ENCODE peak calls at places on chromosomes 6 and 20, in eight cellular contexts. L, O, A, W, B, K, M and X are unnamed samples.

GRCh38 chr6:109526905-109527628 is 44.0 kb upstream of the ZBTB24 start:
- DNase-seq in A (peak; percentile 85), M (peak; percentile 68), O (peak; percentile 80), B (peak; percentile 40), W (no peak), L (peak; percentile 85), K (peak; percentile 68), X (peak; percentile 30)

GRCh38 chr6:35794536-35795452 is 2.3 kb downstream of the CLPS start:
- DNase-seq in B (no peak), M (no peak), W (no peak), L (no peak), O (no peak), K (no peak), A (no peak), X (no peak)

GRCh38 chr6:12709116-12709515 is 7.5 kb upstream of the PHACTR1 start:
- DNase-seq in A (peak; percentile 17), M (no peak), B (no peak), L (no peak), W (no peak), K (peak; percentile 95), O (no peak), X (peak; percentile 27)

GRCh38 chr6:41824571-41825569 is 37.4 kb downstream of the TOMM6 start:
- DNase-seq in B (no peak), O (peak; percentile 38), M (no peak), K (no peak), W (no peak), A (peak; percentile 70), L (no peak), X (no peak)

GRCh38 chr6:116220172-116220571 is 33.7 kb downstream of the TSPYL4 start:
- DNase-seq in O (no peak), K (peak; percentile 44), A (peak; percentile 35), W (no peak), L (no peak), B (no peak), M (no peak), X (no peak)

GRCh38 chr6:83442752-83443151 is 11.9 kb upstream of the ME1 start:
- DNase-seq in A (peak; percentile 47), M (no peak), L (peak; percentile 30), W (no peak), O (peak; percentile 20), K (peak; percentile 12), B (no peak), X (no peak)

GRCh38 chr6:150142657-150143501 is at the start of gene PPP1R14C:
- DNase-seq in B (no peak), A (peak; percentile 2), M (no peak), O (peak; percentile 50), L (peak; percentile 86), W (peak; percentile 75), K (peak; percentile 38), X (no peak)

GRCh38 chr6:51626391-51626790 is 461.0 kb downstream of the PKHD1 start:
- DNase-seq in K (no peak), M (no peak), O (no peak), B (no peak), L (no peak), A (no peak), W (no peak), X (no peak)

GRCh38 chr6:21992178-21992967 is 304.5 kb downstream of the PRL start:
- DNase-seq in O (peak; percentile 61), L (no peak), M (no peak), A (peak; percentile 74), B (no peak), W (no peak), K (peak; percentile 54), X (no peak)

GRCh38 chr6:42163941-42164340 is 9.2 kb upstream of the GUCA1A start:
- DNase-seq in M (no peak), B (no peak), A (no peak), L (no peak), K (peak; percentile 82), O (no peak), W (no peak), X (no peak)

GRCh38 chr6:4647414-4648365 is 128.5 kb upstream of the CDYL start:
- DNase-seq in O (peak; percentile 86), B (no peak), W (peak; percentile 92), A (peak; percentile 82), M (peak; percentile 26), K (peak; percentile 74), L (peak; percentile 80), X (peak; percentile 66)

GRCh38 chr6:30782425-30783014 is 38.2 kb upstream of the IER3 start:
- DNase-seq in L (no peak), B (no peak), M (no peak), O (no peak), A (peak; percentile 75), W (no peak), K (peak; percentile 73), X (no peak)

GRCh38 chr6:13262302-13263006 is 65.9 kb downstream of the TBC1D7 start:
- DNase-seq in K (peak; percentile 50), L (no peak), B (no peak), M (no peak), W (no peak), O (no peak), A (peak; percentile 19), X (no peak)

GRCh38 chr6:33828764-33829731 is 25.2 kb upstream of the MLN start:
- DNase-seq in W (no peak), A (no peak), L (no peak), O (no peak), M (no peak), B (no peak), K (no peak), X (no peak)

GRCh38 chr20:57772349-57772964 is 62.6 kb upstream of the PMEPA1 start:
- DNase-seq in K (peak; percentile 54), L (peak; percentile 25), B (no peak), W (no peak), A (peak; percentile 73), M (no peak), O (no peak), X (peak; percentile 14)

GRCh38 chr6:162873537-162873936 is 145.8 kb downstream of the PACRG start:
- DNase-seq in A (no peak), B (no peak), O (no peak), M (peak; percentile 52), K (peak; percentile 12), L (no peak), W (no peak), X (no peak)

GRCh38 chr20:33664085-33664761 is 2.1 kb downstream of the C20orf144 start:
- DNase-seq in O (no peak), L (no peak), M (no peak), W (no peak), B (no peak), K (no peak), A (no peak), X (no peak)

GRCh38 chr20:33663161-33664084 is 1.3 kb downstream of the C20orf144 start:
- DNase-seq in L (peak; percentile 94), O (peak; percentile 96), A (peak; percentile 67), M (no peak), B (peak; percentile 91), K (peak; percentile 71), W (peak; percentile 92), X (no peak)

GRCh38 chr20:33666293-33667244 is at the start of gene ACTL10:
- DNase-seq in K (peak; percentile 95), W (peak; percentile 98), M (peak; percentile 93), O (peak; percentile 92), L (peak; percentile 89), A (peak; percentile 99), B (peak; percentile 94), X (peak; percentile 90)

GRCh38 chr20:33662172-33662571 is at the start of gene C20orf144:
- DNase-seq in W (no peak), L (no peak), M (no peak), O (no peak), A (no peak), K (no peak), B (no peak), X (no peak)

GRCh38 chr20:33664762-33665144 is 2.0 kb upstream of the ACTL10 start:
- DNase-seq in B (no peak), L (no peak), W (no peak), O (no peak), K (no peak), M (no peak), A (no peak), X (no peak)
- TF ChIP-seq CTCF in B (no peak), L (no peak), W (no peak), O (no peak), K (no peak), M (no peak), A (no peak), X (no peak)

DNA sequence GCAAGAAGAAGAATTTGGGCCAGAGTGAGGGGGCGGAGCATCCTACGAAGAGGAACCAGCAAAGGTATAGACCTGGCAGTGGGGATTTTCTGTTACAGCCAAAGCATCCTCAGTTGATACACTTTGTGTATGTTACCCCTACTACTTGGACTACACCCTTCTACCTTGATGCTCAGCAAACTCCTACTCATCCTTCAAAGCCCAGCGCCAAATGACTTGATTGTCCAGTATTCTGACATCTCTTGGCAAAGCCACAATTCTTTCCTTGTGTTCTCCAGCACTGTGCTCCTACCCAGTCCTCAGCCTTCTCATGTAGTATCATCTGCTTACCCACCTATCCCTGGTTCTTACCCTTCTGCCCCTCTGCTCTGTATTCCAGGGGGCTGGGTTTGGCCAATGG is 21.7 kb upstream of the CTNNBL1 start:
- DNase-seq in W (no peak), M (no peak), L (no peak), A (no peak), B (no peak), K (no peak), O (no peak), X (no peak)
- TF ChIP-seq CTCF in W (no peak), M (no peak), L (no peak), A (no peak), B (no peak), K (no peak), O (no peak), X (no peak)

DNA sequence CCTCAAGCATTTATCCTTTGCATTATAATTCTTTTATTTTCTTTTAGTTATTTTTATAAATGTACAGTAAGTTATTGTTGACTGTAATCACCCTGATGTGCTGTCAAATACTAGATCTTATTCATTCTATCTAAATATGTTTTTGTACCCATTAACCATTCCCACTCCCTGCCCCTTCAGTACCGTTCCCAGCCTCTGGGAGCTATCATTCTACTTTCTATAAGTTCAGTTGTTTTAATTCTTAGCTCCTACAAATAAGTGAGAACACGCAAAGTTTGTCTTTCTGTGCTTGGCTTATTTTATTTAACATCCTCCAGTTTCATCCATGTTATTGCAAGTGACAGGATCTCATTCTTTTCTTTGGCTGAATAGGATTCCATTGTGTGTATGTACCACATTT is 12.5 kb upstream of the ERVFRD-1 start:
- DNase-seq in A (no peak), W (no peak), B (no peak), K (no peak), O (no peak), M (no peak), L (no peak), X (no peak)
- TF ChIP-seq CTCF in A (peak; percentile 27), W (no peak), B (no peak), K (no peak), O (no peak), M (peak; percentile 29), L (peak; percentile 18), X (peak; percentile 24)

DNA sequence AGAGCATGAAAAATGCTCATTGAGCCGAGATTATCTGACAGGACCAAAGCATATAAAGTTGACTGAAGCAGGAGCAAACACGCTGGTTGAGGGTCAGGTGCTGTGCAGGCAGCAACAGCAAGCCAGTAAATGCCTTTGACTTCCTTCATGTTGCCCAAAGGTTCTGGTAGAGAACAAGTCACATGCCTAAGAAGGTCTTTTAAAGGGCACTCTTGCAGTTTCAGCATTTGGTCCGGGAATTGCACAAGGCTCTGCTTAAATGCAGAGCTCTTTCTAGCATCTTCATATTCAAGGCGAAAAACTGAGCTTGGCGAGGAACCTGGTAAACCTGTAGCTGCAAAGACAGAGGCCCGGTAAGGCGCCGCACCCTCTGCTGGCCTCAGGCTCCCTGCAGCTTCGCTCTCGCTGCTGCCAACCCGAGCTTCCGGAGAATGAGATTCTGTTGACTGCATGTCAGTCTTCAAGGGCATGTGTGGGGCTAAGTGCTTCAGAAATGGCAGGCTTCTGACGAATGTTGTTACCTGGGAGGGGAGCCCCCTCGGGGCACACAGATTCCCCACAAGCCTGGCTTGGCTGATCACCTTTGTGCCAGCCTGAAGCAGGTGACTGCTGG is 205.2 kb downstream of the KIF16B start:
- DNase-seq in A (no peak), B (no peak), O (no peak), W (no peak), L (no peak), M (no peak), K (no peak), X (no peak)
- TF ChIP-seq CTCF in A (no peak), B (no peak), O (no peak), W (no peak), L (no peak), M (no peak), K (no peak), X (no peak)